ENCODE peak calls at places on chromosomes 4 and X, in five cellular contexts. F, O, Y, W and T are unnamed samples.

GRCh38 chr4:53507671-53508286 is 83.5 kb downstream of the LNX1 start:
- DNase-seq in F (no peak), O (peak; percentile 98), Y (peak; percentile 41), W (no peak), T (peak; percentile 68)

GRCh38 chr4:140256335-140256734 is 102.4 kb upstream of the MAML3 start:
- DNase-seq in F (no peak), O (no peak), Y (peak; percentile 87), W (no peak), T (no peak)

GRCh38 chr4:6696611-6697010 is 2.9 kb downstream of the S100P start:
- DNase-seq in F (no peak), O (no peak), Y (peak; percentile 45), W (no peak), T (no peak)

GRCh38 chr4:102345795-102346100 is 466 bp upstream of the SLC39A8 start:
- DNase-seq in F (peak; percentile 16), O (no peak), Y (no peak), W (no peak), T (no peak)

GRCh38 chrX:141341341-141341740 is 99.0 kb upstream of the SPANXC start:
- DNase-seq in F (no peak), O (peak; percentile 18), Y (peak; percentile 34), W (no peak), T (peak; percentile 36)

GRCh38 chrX:9378980-9379696 is 85.7 kb upstream of the TBL1X start:
- DNase-seq in F (no peak), O (no peak), Y (peak; percentile 39), W (no peak), T (no peak)

GRCh38 chr4:189858445-189858844 is 82.2 kb upstream of the FRG1 start:
- DNase-seq in F (no peak), O (no peak), Y (no peak), W (no peak), T (no peak)

GRCh38 chr4:183544109-183544508 is 39.3 kb downstream of the ING2 start:
- DNase-seq in F (no peak), O (no peak), Y (no peak), W (no peak), T (no peak)

GRCh38 chr4:16682996-16683395 is 215.4 kb downstream of the LDB2 start:
- DNase-seq in F (no peak), O (no peak), Y (no peak), W (no peak), T (no peak)

GRCh38 chr4:122842984-122843531 is 16.4 kb downstream of the FGF2 start:
- DNase-seq in F (no peak), O (no peak), Y (peak; percentile 22), W (no peak), T (no peak)

GRCh38 chr4:175071123-175071522 is 153.0 kb downstream of the ADAM29 start:
- DNase-seq in F (no peak), O (no peak), Y (no peak), W (no peak), T (no peak)

GRCh38 chr4:8892556-8893226 is 21.1 kb upstream of the HMX1 start:
- DNase-seq in F (no peak), O (no peak), Y (no peak), W (no peak), T (no peak)

GRCh38 chrX:140817943-140818342 is 108.4 kb downstream of the LINC00632 start:
- DNase-seq in F (no peak), O (peak; percentile 1), Y (peak; percentile 16), W (no peak), T (no peak)

GRCh38 chrX:78997870-78998558 is 52.8 kb downstream of the P2RY10 start:
- DNase-seq in F (peak; percentile 10), O (no peak), Y (no peak), W (no peak), T (no peak)

GRCh38 chr4:84100071-84100470 is 399.0 kb downstream of the NKX6-1 start:
- DNase-seq in F (no peak), O (no peak), Y (no peak), W (no peak), T (no peak)

GRCh38 chr4:25212822-25213221 is 21.0 kb upstream of the PI4K2B start:
- DNase-seq in F (no peak), O (no peak), Y (no peak), W (no peak), T (no peak)

GRCh38 chrX:139738581-139738980 is 30.6 kb upstream of the MCF2 start:
- DNase-seq in F (no peak), O (no peak), Y (peak; percentile 42), W (no peak), T (no peak)

GRCh38 chrX:30533261-30533660 is 44.3 kb downstream of the TASL start:
- DNase-seq in F (no peak), O (no peak), Y (peak; percentile 50), W (no peak), T (no peak)

GRCh38 chrX:13690836-13691235 is 1.9 kb downstream of the RAB9A start:
- DNase-seq in F (no peak), O (no peak), Y (peak; percentile 21), W (no peak), T (no peak)

GRCh38 chrX:13688384-13688771 is 550 bp upstream of the RAB9A start:
- DNase-seq in F (no peak), O (no peak), Y (no peak), W (no peak), T (no peak)

GRCh38 chrX:13689519-13690211 is 737 bp downstream of the RAB9A start:
- DNase-seq in F (no peak), O (no peak), Y (peak; percentile 43), W (no peak), T (no peak)

GRCh38 chrX:13687203-13687602 is 1.7 kb upstream of the RAB9A start:
- DNase-seq in F (no peak), O (no peak), Y (no peak), W (no peak), T (no peak)

GRCh38 chrX:13688772-13689518 is at the start of gene RAB9A:
- DNase-seq in F (peak; percentile 84), O (no peak), Y (peak; percentile 87), W (peak; percentile 76), T (peak; percentile 28)
- TF ChIP-seq CTCF in F (no peak), O (no peak), Y (no peak), W (no peak), T (no peak)

GRCh38 chr4:103496800-103497199 is 223.0 kb downstream of the TACR3 start:
- DNase-seq in F (no peak), O (no peak), Y (no peak), W (no peak), T (no peak)

GRCh38 chr4:103498161-103499070 is 221.4 kb downstream of the TACR3 start:
- DNase-seq in F (no peak), O (peak; percentile 33), Y (peak; percentile 80), W (no peak), T (peak; percentile 56)

GRCh38 chr4:103493450-103494159 is 226.2 kb downstream of the TACR3 start:
- DNase-seq in F (no peak), O (no peak), Y (no peak), W (no peak), T (no peak)

GRCh38 chr4:103497692-103498091 is 222.1 kb downstream of the TACR3 start:
- DNase-seq in F (no peak), O (no peak), Y (peak; percentile 31), W (no peak), T (no peak)

GRCh38 chr4:103499094-103499493 is 220.7 kb downstream of the TACR3 start:
- DNase-seq in F (no peak), O (no peak), Y (peak; percentile 60), W (no peak), T (no peak)
- TF ChIP-seq CTCF in F (no peak), O (peak; percentile 38), Y (peak; percentile 37), W (no peak), T (peak; percentile 54)

GRCh38 chr4:116005037-116005805 is 891.8 kb upstream of the NDST4 start:
- DNase-seq in F (no peak), O (no peak), Y (no peak), W (no peak), T (no peak)
- TF ChIP-seq CTCF in F (no peak), O (no peak), Y (no peak), W (no peak), T (no peak)

DNA sequence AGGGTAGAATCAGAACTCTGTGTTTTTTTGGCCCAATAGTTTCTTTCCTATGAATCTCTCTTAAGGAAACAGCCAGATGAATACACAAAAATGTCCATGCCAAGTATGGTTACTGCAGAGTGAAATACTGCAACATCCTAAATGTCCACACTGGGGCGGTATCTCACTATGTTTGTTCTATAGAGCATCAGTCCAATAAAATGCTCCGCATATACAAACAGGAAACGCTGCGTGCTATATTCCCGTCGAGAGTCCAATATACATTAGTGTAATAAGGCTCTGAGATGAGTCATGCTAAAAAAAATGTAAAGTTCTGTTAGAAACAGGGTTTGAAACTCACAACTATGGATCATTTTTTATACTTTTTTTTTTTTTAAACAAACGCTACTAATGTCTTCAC is 72.9 kb upstream of the ENOX2 start:
- DNase-seq in F (peak; percentile 27), O (peak; percentile 5), Y (peak; percentile 54), W (peak; percentile 2), T (no peak)
- TF ChIP-seq CTCF in F (peak; percentile 24), O (peak; percentile 67), Y (peak; percentile 46), W (peak; percentile 37), T (peak; percentile 58)

GRCh38 chr4:44727471-44727870 is 1.1 kb upstream of the GNPDA2 start:
- DNase-seq in F (no peak), O (no peak), Y (no peak), W (no peak), T (no peak)

GRCh38 chr4:44725166-44725565 is 1.2 kb downstream of the GNPDA2 start:
- DNase-seq in F (no peak), O (no peak), Y (peak; percentile 4), W (no peak), T (no peak)

GRCh38 chr4:44722001-44722400 is 4.4 kb downstream of the GNPDA2 start:
- DNase-seq in F (no peak), O (no peak), Y (no peak), W (no peak), T (no peak)

DNA sequence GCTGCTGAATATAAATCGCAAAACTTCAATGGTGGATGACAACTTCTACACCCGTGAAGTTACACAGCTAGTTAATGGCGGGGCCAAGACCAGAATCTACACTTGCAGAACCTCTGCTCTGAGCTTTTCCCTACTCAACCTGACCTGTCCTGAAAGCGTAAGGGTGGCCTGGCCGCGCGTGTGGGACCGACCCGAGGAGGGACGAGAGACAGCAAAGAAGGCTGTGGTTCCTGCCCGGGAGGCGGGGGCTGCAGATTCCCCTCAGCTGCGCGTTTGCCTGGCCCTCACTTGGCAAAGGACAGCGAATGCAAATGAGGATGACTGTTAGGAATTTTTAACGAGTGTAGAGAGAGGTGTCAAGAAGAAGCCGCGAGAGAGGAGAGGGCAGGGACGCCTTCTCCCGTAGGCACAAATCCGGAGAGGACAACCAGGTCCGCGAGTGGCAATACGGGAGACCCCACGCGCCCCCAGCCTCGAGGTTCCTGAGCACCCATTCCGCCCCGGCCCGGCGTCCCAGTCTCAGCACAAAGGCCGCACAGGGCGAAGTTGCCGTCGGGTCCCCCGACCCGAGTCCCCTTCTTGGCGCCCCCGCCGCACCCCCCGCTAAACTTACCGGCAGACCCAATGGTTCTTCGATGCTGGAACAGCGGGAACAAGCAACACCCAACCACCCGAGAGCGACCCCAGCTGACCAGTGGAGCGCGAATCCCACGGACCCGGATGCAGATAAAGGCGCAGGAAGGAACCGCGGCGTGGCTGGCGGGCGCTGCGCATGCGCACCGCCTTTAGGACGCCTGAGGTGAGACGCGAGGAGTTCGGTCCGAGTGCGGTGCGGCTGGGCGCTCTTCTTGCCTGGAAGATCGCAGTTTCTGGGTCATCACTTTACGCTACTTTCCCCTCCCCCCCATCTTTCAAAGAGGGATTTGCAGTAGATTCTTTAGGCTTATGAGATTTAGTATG is at the start of gene GNPDA2:
- DNase-seq in F (peak; percentile 78), O (peak; percentile 52), Y (peak; percentile 95), W (peak; percentile 87), T (peak; percentile 59)
- TF ChIP-seq CTCF in F (no peak), O (peak; percentile 24), Y (peak; percentile 5), W (no peak), T (peak; percentile 38)

GRCh38 chr4:114597410-114598115 is 1.0 kb upstream of the UGT8 start:
- DNase-seq in F (no peak), O (no peak), Y (no peak), W (peak; percentile 41), T (no peak)
- TF ChIP-seq CTCF in F (no peak), O (no peak), Y (no peak), W (no peak), T (no peak)